ENCODE peak calls at places on chromosome 4, in nine cellular contexts. K is H9, J is K562, Z is uterus, U is hepatocyte, A is breast epithelium, H is stomach, B is heart right ventricle, P is heart left ventricle. F is an unnamed sample. For H3K4me1, the result is how much of the 10 kb centered on the place peaks cover.

GRCh38 chr4:157096439-157096838 is 20.5 kb downstream of the GLRB start:
- DNase-seq in Z (no peak), A (no peak), B (no peak), K (no peak), J (no peak), H (no peak), U (no peak), P (no peak), F (no peak)

GRCh38 chr4:126267689-126268088 is 952.9 kb downstream of the FAT4 start:
- DNase-seq in A (no peak), P (no peak), K (no peak), J (no peak), B (no peak), U (no peak), H (no peak), Z (no peak), F (no peak)

GRCh38 chr4:48785302-48785701 is 5.2 kb upstream of the FRYL start:
- DNase-seq in H (no peak), A (no peak), B (no peak), J (no peak), P (no peak), U (no peak), K (no peak), Z (no peak), F (no peak)

GRCh38 chr4:4995103-4995761 is 24.0 kb downstream of the CYTL1 start:
- DNase-seq in Z (peak), U (peak), J (peak), P (peak), H (peak), A (peak), B (peak), K (peak), F (peak)

GRCh38 chr4:66489783-66490452 is 819.6 kb upstream of the EPHA5 start:
- DNase-seq in H (no peak), B (no peak), J (no peak), K (no peak), U (peak), A (no peak), Z (no peak), P (no peak), F (no peak)

GRCh38 chr4:31039382-31039781 is 319.2 kb downstream of the PCDH7 start:
- DNase-seq in H (no peak), A (no peak), U (no peak), P (no peak), Z (no peak), J (no peak), K (no peak), B (no peak), F (no peak)

GRCh38 chr4:7367361-7367760 is 67.4 kb downstream of the PSAPL1 start:
- DNase-seq in U (no peak), J (no peak), K (no peak), B (no peak), A (no peak), H (no peak), Z (no peak), P (peak), F (no peak)

GRCh38 chr4:75099321-75099720 is 166.4 kb downstream of the PARM1 start:
- DNase-seq in B (no peak), P (no peak), A (no peak), U (no peak), K (no peak), J (no peak), Z (no peak), H (peak), F (no peak)

GRCh38 chr4:170589597-170590191 is 499.9 kb upstream of the AADAT start:
- DNase-seq in H (no peak), P (no peak), B (no peak), Z (no peak), K (no peak), A (no peak), J (no peak), U (peak), F (no peak)

GRCh38 chr4:7806724-7807123 is 132.9 kb downstream of the AFAP1 start:
- DNase-seq in J (no peak), K (no peak), P (no peak), A (no peak), U (no peak), B (no peak), H (no peak), Z (no peak), F (no peak)

GRCh38 chr4:142660728-142661127 is 185.4 kb downstream of the INPP4B start:
- DNase-seq in Z (no peak), P (no peak), A (no peak), U (no peak), K (peak), J (no peak), H (no peak), B (no peak), F (no peak)

GRCh38 chr4:152735302-152735917 is 44.1 kb downstream of the TIGD4 start:
- DNase-seq in H (no peak), K (no peak), P (no peak), U (peak), B (no peak), J (peak), A (no peak), Z (no peak), F (no peak)

GRCh38 chr4:76441881-76442280 is 6.9 kb downstream of the SHROOM3 start:
- DNase-seq in B (no peak), P (no peak), Z (no peak), J (no peak), H (no peak), K (no peak), U (no peak), A (no peak), F (no peak)

GRCh38 chr4:178165909-178166308 is 723.7 kb upstream of the AGA start:
- DNase-seq in B (no peak), P (no peak), U (no peak), H (no peak), A (no peak), Z (no peak), J (no peak), K (no peak), F (no peak)

GRCh38 chr4:103415801-103416200 is 217.7 kb upstream of the CENPE start:
- DNase-seq in K (no peak), A (no peak), B (no peak), H (no peak), J (no peak), P (no peak), Z (no peak), U (no peak), F (no peak)

GRCh38 chr4:135927651-135928050 is 1604.6 kb downstream of the PCDH18 start:
- DNase-seq in P (no peak), Z (no peak), J (no peak), B (no peak), H (no peak), A (no peak), U (no peak), K (no peak), F (no peak)

GRCh38 chr4:48493485-48494100 is 3.5 kb downstream of the ZAR1 start:
- DNase-seq in P (no peak), H (no peak), Z (no peak), A (no peak), K (no peak), U (no peak), J (no peak), B (no peak), F (no peak)

GRCh38 chr4:160877087-160877790 is 1286.6 kb downstream of the FSTL5 start:
- DNase-seq in P (no peak), K (no peak), A (no peak), J (no peak), U (no peak), B (no peak), Z (no peak), H (no peak), F (no peak)

GRCh38 chr4:93658443-93658842 is 170.1 kb upstream of the ATOH1 start:
- DNase-seq in J (no peak), K (no peak), P (no peak), A (no peak), B (no peak), Z (no peak), H (no peak), U (no peak), F (no peak)

GRCh38 chr4:157220026-157220881 is at the start of gene GRIA2:
- DNase-seq in U (peak), H (peak), A (peak), K (peak), P (peak), B (peak), Z (peak), J (peak), F (peak)

GRCh38 chr4:22962186-22962786 is 269.5 kb downstream of the GBA3 start:
- DNase-seq in B (no peak), J (peak), U (peak), A (no peak), Z (no peak), P (no peak), H (no peak), K (no peak), F (no peak)

GRCh38 chr4:94978904-94979303 is 221.1 kb downstream of the BMPR1B start:
- DNase-seq in K (no peak), H (no peak), Z (no peak), A (no peak), J (no peak), B (no peak), U (no peak), P (no peak), F (no peak)

GRCh38 chr4:98939892-98940298 is 11.0 kb upstream of the EIF4E start:
- DNase-seq in U (peak), B (no peak), K (peak), A (no peak), H (no peak), P (no peak), Z (no peak), J (peak), F (no peak)

GRCh38 chr4:180057891-180058643 is 2185.1 kb upstream of the TENM3 start:
- DNase-seq in J (no peak), P (peak), B (peak), H (no peak), U (peak), K (peak), Z (no peak), A (no peak), F (peak)

GRCh38 chr4:6674500-6675149 is 19.1 kb upstream of the S100P start:
- DNase-seq in J (peak), Z (no peak), U (peak), P (no peak), B (no peak), H (peak), A (no peak), K (no peak), F (no peak)

GRCh38 chr4:122733805-122734155 is 1.3 kb downstream of the BBS12 start:
- DNase-seq in K (no peak), J (no peak), A (no peak), U (no peak), Z (no peak), B (no peak), H (no peak), P (no peak), F (no peak)

GRCh38 chr4:120144634-120145033 is 78.0 kb upstream of the MAD2L1 start:
- DNase-seq in P (no peak), A (no peak), Z (no peak), U (no peak), J (no peak), B (no peak), K (peak), H (no peak), F (no peak)

GRCh38 chr4:51843309-51844156 is 580 bp downstream of the DCUN1D4 start:
- DNase-seq in U (peak), K (no peak), H (peak), A (peak), Z (peak), B (peak), J (peak), P (peak), F (peak)

GRCh38 chr4:100421356-100421978 is 96.4 kb downstream of the EMCN start:
- DNase-seq in P (no peak), B (no peak), U (peak), A (no peak), H (no peak), J (no peak), K (no peak), Z (no peak), F (no peak)

GRCh38 chr4:134027931-134028330 is 173.7 kb downstream of the PABPC4L start:
- DNase-seq in J (peak), B (no peak), K (no peak), Z (no peak), H (no peak), U (peak), P (no peak), A (no peak), F (no peak)

GRCh38 chr4:76947369-76947768 is 2.2 kb upstream of the SEPTIN11 start:
- DNase-seq in B (no peak), Z (no peak), P (no peak), A (no peak), H (no peak), K (no peak), U (no peak), J (peak), F (no peak)

GRCh38 chr4:153223418-153223792 is 19.2 kb downstream of the TRIM2 start:
- DNase-seq in H (no peak), J (no peak), B (no peak), A (no peak), Z (no peak), P (no peak), K (no peak), U (no peak), F (no peak)

GRCh38 chr4:185513489-185514181 is 21.7 kb downstream of the PDLIM3 start:
- DNase-seq in Z (no peak), B (peak), P (no peak), H (no peak), K (no peak), A (no peak), J (no peak), U (peak), F (no peak)

GRCh38 chr4:18536420-18536819 is 514.9 kb upstream of the LCORL start:
- DNase-seq in U (no peak), Z (no peak), P (no peak), H (no peak), A (no peak), B (no peak), K (peak), J (no peak), F (no peak)

GRCh38 chr4:112519689-112520597 is 4.0 kb upstream of the NEUROG2 start:
- DNase-seq in P (no peak), J (peak), Z (no peak), A (no peak), U (no peak), B (no peak), K (peak), H (no peak), F (no peak)

GRCh38 chr4:183099537-183100297 is 660 bp downstream of the WWC2 start:
- DNase-seq in Z (peak), H (peak), J (peak), U (peak), B (peak), K (peak), P (peak), A (no peak), F (peak)

GRCh38 chr4:3733195-3733594 is 33.0 kb upstream of the ADRA2C start:
- DNase-seq in K (no peak), H (no peak), Z (no peak), P (no peak), A (no peak), U (no peak), J (no peak), B (no peak), F (no peak)

GRCh38 chr4:3732076-3733028 is 33.8 kb upstream of the ADRA2C start:
- DNase-seq in A (no peak), H (no peak), K (no peak), Z (no peak), B (no peak), U (no peak), J (no peak), P (no peak), F (no peak)

GRCh38 chr4:3736806-3737205 is 29.4 kb upstream of the ADRA2C start:
- DNase-seq in U (no peak), Z (no peak), P (no peak), A (no peak), B (no peak), K (no peak), J (no peak), H (no peak), F (no peak)

GRCh38 chr4:3736290-3736689 is 29.9 kb upstream of the ADRA2C start:
- DNase-seq in U (no peak), A (no peak), J (no peak), K (no peak), B (no peak), P (no peak), H (no peak), Z (no peak), F (no peak)

DNA sequence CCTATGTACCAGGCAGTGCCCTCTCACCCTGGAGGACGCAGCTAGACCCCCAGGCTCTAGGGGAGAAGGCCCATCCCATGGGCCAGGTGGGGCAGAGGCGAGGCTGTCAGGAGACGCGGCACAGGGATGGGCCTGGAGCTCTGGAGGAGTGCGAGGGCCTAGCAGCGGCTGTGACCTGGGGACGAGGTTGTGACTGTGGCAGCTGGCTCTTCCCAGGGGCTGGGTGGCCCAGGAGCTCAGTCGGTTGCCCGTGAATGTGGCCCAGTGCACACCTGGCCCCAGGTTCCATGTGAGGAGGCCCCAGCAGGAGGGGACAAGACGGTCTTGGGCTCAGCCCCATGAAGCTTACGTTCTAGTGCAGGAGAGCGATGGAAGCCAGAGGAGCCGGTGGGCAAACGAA is 31.0 kb upstream of the ADRA2C start:
- DNase-seq in K (no peak), B (no peak), U (no peak), P (no peak), Z (no peak), A (no peak), H (no peak), J (no peak), F (no peak)
- H3K4me1 ChIP-seq in K (under half), B (under half), U (under half), P (under half), Z (under half), A (under half), H (under half), J (under half), F (under half)

DNA sequence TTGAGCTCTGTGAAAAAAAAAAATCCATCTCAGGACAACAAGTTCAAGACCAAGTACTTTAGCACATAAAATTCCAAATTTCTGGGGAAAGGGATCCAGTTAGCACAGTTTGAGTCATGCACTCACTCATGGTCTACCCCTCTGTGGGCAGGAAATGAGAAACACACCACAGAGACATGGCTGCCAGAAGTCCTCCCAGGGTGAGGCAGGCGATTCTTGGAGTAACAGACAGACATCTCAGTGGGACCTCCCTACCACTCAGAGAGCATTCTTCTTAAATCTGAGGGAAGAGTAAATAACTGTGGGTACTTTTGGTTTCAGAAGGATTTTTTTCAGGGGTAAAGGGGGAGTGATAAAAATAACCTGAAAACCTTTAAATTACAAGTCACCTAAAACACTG is 14.1 kb downstream of the CXCL1 start:
- DNase-seq in B (no peak), K (no peak), P (no peak), H (no peak), U (no peak), Z (no peak), A (no peak), J (no peak), F (no peak)
- H3K27ac ChIP-seq in B (no peak), K (no peak), P (no peak), H (no peak), U (no peak), Z (no peak), A (no peak), J (no peak), F (no peak)

GRCh38 chr4:86961103-86961502 is 26.3 kb downstream of the AFF1 start:
- DNase-seq in P (no peak), K (no peak), B (no peak), Z (no peak), J (no peak), H (no peak), A (no peak), U (no peak), F (no peak)

GRCh38 chr4:86963697-86964096 is 28.9 kb downstream of the AFF1 start:
- DNase-seq in J (peak), K (no peak), U (no peak), Z (no peak), H (no peak), P (no peak), B (no peak), A (no peak), F (no peak)

GRCh38 chr4:86959588-86960500 is 25.0 kb downstream of the AFF1 start:
- DNase-seq in P (no peak), A (no peak), Z (no peak), H (no peak), J (no peak), B (no peak), U (no peak), K (peak), F (no peak)

GRCh38 chr4:86961605-86962295 is 26.9 kb downstream of the AFF1 start:
- DNase-seq in J (peak), Z (no peak), U (peak), A (no peak), H (no peak), P (no peak), B (no peak), K (no peak), F (no peak)

DNA sequence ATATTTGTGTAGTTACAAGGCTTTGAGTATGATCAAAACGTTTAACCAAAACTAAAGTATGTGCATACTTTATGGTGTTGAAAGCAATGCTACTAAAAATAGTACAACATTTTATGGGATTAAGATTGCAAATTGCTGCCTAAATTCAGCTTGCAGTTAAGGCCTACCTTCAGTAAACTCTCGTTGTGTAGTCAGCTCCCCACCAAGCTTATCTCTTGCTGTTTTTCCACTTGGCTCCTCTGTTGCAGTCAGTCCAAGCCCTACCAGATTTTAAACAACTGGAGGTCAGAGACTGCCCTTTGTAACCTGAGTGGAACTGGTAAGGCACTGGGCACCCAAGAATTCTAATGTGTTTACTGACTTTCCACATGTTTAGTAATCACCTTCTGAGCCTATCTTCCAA is 25.7 kb downstream of the AFF1 start:
- DNase-seq in B (no peak), K (no peak), J (peak), P (no peak), H (no peak), A (no peak), U (peak), Z (no peak), F (no peak)
- TF ChIP-seq CTCF in B (no peak), K (no peak), J (no peak), P (no peak), H (no peak), A (no peak), U (no peak), Z (no peak), F (no peak)

GRCh38 chr4:38800366-38800765 is 4.2 kb downstream of the TLR1 start:
- DNase-seq in B (no peak), J (no peak), K (no peak), U (no peak), A (no peak), Z (no peak), H (no peak), P (no peak), F (no peak)
- H3K4me1 ChIP-seq in B (under half), J (under half), K (under half), U (under half), A (under half), Z (under half), H (under half), P (under half), F (under half)

DNA sequence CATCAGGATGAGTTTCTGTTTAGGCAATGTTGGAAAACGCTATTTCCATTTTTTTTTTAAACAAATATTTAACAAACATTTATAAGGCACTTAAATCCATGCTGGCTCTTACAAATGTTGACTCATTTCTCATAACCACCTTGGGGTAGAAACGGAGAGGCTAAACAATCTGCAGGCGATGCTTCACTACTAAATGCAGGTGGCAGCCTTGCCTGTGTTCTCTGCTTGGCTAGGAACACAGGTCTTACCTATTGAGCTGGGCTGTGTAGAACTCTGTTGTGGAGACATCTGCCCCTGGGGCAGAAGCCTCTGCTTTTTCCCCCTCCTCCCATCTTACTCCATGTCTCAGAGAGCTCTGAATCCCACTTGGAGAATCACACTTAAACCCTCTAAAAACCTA is 1.4 kb upstream of the CXCL1 start:
- DNase-seq in B (no peak), P (no peak), K (peak), Z (no peak), J (peak), A (no peak), U (peak), H (peak), F (peak)
- H3K27ac ChIP-seq in B (no peak), P (no peak), K (no peak), Z (no peak), J (no peak), A (no peak), U (no peak), H (no peak), F (no peak)